ENCODE peak calls at places on chromosomes 7 and 10, in six cellular contexts. W is mammary epithelial cell, Y is keratinocyte, X is GM12878, B is fibroblast of lung, G is SK-N-SH. O is an unnamed sample.

GRCh38 chr7:119802147-119802546 is 470.8 kb upstream of the KCND2 start:
- DNase-seq in W (peak; percentile 1), Y (no peak), X (no peak), B (peak; percentile 9), G (no peak), O (no peak)

GRCh38 chr7:102806613-102807012 is 57.8 kb downstream of the FAM185A start:
- DNase-seq in W (no peak), Y (no peak), X (no peak), B (no peak), G (no peak), O (no peak)

GRCh38 chr7:767941-768729 is 41.1 kb upstream of the PRKAR1B start:
- DNase-seq in W (no peak), Y (no peak), X (no peak), B (peak; percentile 20), G (peak; percentile 98), O (no peak)

GRCh38 chr7:64880322-64881297 is 22.5 kb upstream of the ZNF273 start:
- DNase-seq in W (no peak), Y (no peak), X (no peak), B (no peak), G (peak; percentile 14), O (no peak)

GRCh38 chr7:19899517-19899916 is 126.1 kb upstream of the TMEM196 start:
- DNase-seq in W (no peak), Y (no peak), X (no peak), B (peak; percentile 82), G (no peak), O (no peak)

GRCh38 chr10:7789390-7789789 is 1.4 kb downstream of the ATP5F1C start:
- DNase-seq in W (peak; percentile 12), Y (no peak), X (no peak), B (peak; percentile 56), G (peak; percentile 63), O (no peak)

GRCh38 chr10:74244807-74245206 is 93.8 kb downstream of the ADK start:
- DNase-seq in W (no peak), Y (no peak), X (no peak), B (no peak), G (no peak), O (no peak)

GRCh38 chr10:113236998-113237397 is 287.0 kb downstream of the TCF7L2 start:
- DNase-seq in W (no peak), Y (no peak), X (no peak), B (no peak), G (no peak), O (no peak)

GRCh38 chr10:121138112-121138860 is 287.1 kb downstream of the WDR11 start:
- DNase-seq in W (no peak), Y (no peak), X (no peak), B (no peak), G (no peak), O (no peak)

GRCh38 chr10:110006358-110007170 is 1.2 kb upstream of the ADD3 start:
- DNase-seq in W (peak; percentile 24), Y (no peak), X (no peak), B (peak; percentile 82), G (peak; percentile 16), O (no peak)

GRCh38 chr10:48633381-48634197 is 28.7 kb upstream of the ARHGAP22 start:
- DNase-seq in W (no peak), Y (no peak), X (no peak), B (no peak), G (no peak), O (no peak)

GRCh38 chr7:26279405-26279804 is 12.3 kb upstream of the SNX10 start:
- DNase-seq in W (no peak), Y (no peak), X (no peak), B (no peak), G (no peak), O (no peak)

GRCh38 chr7:139753693-139754111 is 24.1 kb downstream of the HIPK2 start:
- DNase-seq in W (no peak), Y (no peak), X (no peak), B (no peak), G (no peak), O (no peak)

GRCh38 chr7:23315366-23315765 is 16.2 kb downstream of the MALSU1 start:
- DNase-seq in W (peak; percentile 48), Y (no peak), X (no peak), B (peak; percentile 54), G (no peak), O (no peak)

GRCh38 chr10:59265140-59265539 is 88.7 kb downstream of the PHYHIPL start:
- DNase-seq in W (no peak), Y (no peak), X (no peak), B (no peak), G (no peak), O (no peak)

GRCh38 chr10:60433684-60434083 is 44.0 kb upstream of the ANK3 start:
- DNase-seq in W (no peak), Y (no peak), X (no peak), B (peak; percentile 91), G (no peak), O (no peak)

GRCh38 chr7:101486056-101486763 is 123.5 kb downstream of the COL26A1 start:
- DNase-seq in W (no peak), Y (no peak), X (no peak), B (peak; percentile 28), G (peak; percentile 83), O (no peak)

GRCh38 chr7:6375346-6376101 is 72.2 kb downstream of the DAGLB start:
- DNase-seq in W (peak; percentile 41), Y (no peak), X (no peak), B (peak; percentile 45), G (no peak), O (no peak)

GRCh38 chr7:100568936-100569844 is 4.5 kb downstream of the SAP25 start:
- DNase-seq in W (no peak), Y (no peak), X (no peak), B (peak; percentile 38), G (peak; percentile 79), O (no peak)

GRCh38 chr10:28984431-28984830 is 304.4 kb upstream of the LYZL1 start:
- DNase-seq in W (peak; percentile 83), Y (peak; percentile 36), X (no peak), B (peak; percentile 89), G (no peak), O (peak; percentile 75)

GRCh38 chr7:78134256-78134655 is 335.7 kb downstream of the PHTF2 start:
- DNase-seq in W (peak; percentile 23), Y (no peak), X (no peak), B (peak; percentile 58), G (peak; percentile 75), O (peak; percentile 10)

GRCh38 chr10:30155401-30155800 is 96.0 kb upstream of the JCAD start:
- DNase-seq in W (no peak), Y (no peak), X (no peak), B (peak; percentile 49), G (no peak), O (no peak)

GRCh38 chr7:46076527-46076926 is 155.5 kb upstream of the IGFBP3 start:
- DNase-seq in W (no peak), Y (no peak), X (no peak), B (no peak), G (no peak), O (no peak)

GRCh38 chr7:117048854-117049321 is 95.6 kb downstream of the ST7 start:
- DNase-seq in W (no peak), Y (no peak), X (no peak), B (no peak), G (no peak), O (no peak)

GRCh38 chr7:158432369-158433270 is 155.0 kb downstream of the PTPRN2 start:
- DNase-seq in W (peak; percentile 1), Y (no peak), X (no peak), B (no peak), G (peak; percentile 35), O (no peak)

GRCh38 chr7:99324966-99325596 is 617 bp upstream of the ARPC1A start:
- DNase-seq in W (no peak), Y (no peak), X (no peak), B (no peak), G (peak; percentile 70), O (no peak)

GRCh38 chr7:136163333-136163732 is 186.2 kb upstream of the MTPN start:
- DNase-seq in W (no peak), Y (no peak), X (no peak), B (no peak), G (no peak), O (no peak)

GRCh38 chr7:17140421-17140820 is 158.0 kb upstream of the AHR start:
- DNase-seq in W (peak; percentile 48), Y (no peak), X (no peak), B (no peak), G (no peak), O (peak; percentile 38)

GRCh38 chr7:127578036-127578684 is 7.2 kb downstream of the GCC1 start:
- DNase-seq in W (no peak), Y (no peak), X (no peak), B (peak; percentile 29), G (peak; percentile 61), O (no peak)

DNA sequence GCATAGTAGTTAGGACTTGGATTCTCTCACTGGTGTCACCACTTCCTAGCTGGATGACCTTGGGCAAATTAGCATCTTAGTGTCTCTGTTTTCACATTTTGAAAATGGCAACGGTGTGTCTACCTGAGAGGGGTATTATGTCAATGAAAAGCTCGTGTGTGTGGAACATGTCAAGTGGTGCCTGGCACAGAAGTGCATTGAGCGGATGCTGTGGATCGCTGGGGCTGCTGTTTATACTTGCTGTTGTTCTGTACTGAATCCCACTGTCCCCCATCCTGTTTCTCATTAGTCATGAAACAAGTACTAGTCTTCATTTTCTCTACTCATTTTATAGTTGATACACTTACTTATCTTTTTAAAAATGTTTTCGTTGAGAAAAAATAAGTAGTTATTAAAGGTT is 26.1 kb downstream of the RBM33 start:
- DNase-seq in W (no peak), Y (no peak), X (no peak), B (no peak), G (no peak), O (no peak)
- H4K20me1 ChIP-seq in W (no peaks in the 10 kb centered on the region), Y (peaks cover under 1% of the 10 kb centered on the region), X (peaks cover 6% of the 10 kb centered on the region), B (no peaks in the 10 kb centered on the region), G (peaks cover 78% of the 10 kb centered on the region), O (peaks cover 86% of the 10 kb centered on the region)

DNA sequence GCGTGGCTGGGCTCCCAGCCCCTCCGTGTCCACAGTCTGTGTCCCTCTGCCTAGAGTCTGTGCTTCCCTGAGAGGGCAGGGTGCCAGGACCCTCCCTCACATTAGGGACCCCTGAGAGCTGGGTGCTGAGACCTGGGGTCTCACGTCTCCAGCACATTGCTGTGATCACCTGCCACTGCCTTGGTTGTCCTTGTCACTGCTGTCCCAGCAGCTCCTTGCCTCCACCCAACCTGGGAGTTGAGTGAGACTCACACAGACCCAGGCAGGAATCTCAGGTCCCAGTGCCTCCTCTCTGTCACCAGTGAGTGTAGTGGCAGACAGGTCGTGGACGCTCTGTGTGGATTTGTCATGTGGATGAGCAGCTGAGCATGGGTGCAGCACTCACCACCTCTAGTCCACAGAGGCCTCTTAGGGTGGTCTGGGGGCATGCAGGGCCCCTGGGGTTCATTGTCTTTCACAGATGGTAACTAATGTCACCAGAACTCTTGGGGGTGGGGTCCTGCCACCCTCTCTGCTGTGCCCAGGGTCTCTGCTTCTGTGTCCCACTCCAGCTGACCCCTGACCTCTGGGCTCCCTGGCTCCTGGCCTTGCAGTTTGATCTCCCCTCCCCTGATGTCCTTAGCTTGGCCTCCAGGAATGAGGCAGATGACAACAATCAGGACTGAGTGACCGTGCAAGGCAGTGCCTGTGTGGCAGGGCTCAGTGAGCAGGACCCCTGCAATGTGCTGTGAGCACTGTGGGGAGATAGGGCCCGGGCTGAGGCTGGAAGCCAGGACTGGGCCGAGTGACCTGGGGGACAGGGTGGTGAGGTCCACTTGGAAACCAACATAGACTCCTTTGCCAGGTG is 18.9 kb downstream of the ZNF783 start:
- DNase-seq in W (no peak), Y (no peak), X (no peak), B (no peak), G (no peak), O (no peak)
- H3K36me3 ChIP-seq in W (peaks cover 10% of the 10 kb centered on the region), Y (peaks cover 22% of the 10 kb centered on the region), X (peaks cover 12% of the 10 kb centered on the region), B (peaks cover 11% of the 10 kb centered on the region), G (peaks cover 10% of the 10 kb centered on the region), O (peaks cover 16% of the 10 kb centered on the region)

GRCh38 chr10:131580674-131581073 is 269.2 kb upstream of the TCERG1L start:
- DNase-seq in W (no peak), Y (no peak), X (no peak), B (no peak), G (no peak), O (no peak)
- H3K4me1 ChIP-seq in W (no peaks in the 10 kb centered on the region), Y (no peaks in the 10 kb centered on the region), X (no peaks in the 10 kb centered on the region), B (no peaks in the 10 kb centered on the region), G (no peaks in the 10 kb centered on the region), O (no peaks in the 10 kb centered on the region)

GRCh38 chr7:50664937-50665336 is 99.7 kb upstream of the DDC start:
- DNase-seq in W (no peak), Y (no peak), X (no peak), B (no peak), G (no peak), O (no peak)
- H4K20me1 ChIP-seq in W (no peaks in the 10 kb centered on the region), Y (peaks cover 20% of the 10 kb centered on the region), X (no peaks in the 10 kb centered on the region), B (no peaks in the 10 kb centered on the region), G (peaks cover 93% of the 10 kb centered on the region), O (peaks cover 40% of the 10 kb centered on the region)